ENCODE peak calls at places on chromosomes 7 and 10, in five cellular contexts. One of them, this sample, is unnamed.

GRCh38 chr7:27237735-27238334 is 4.8 kb upstream of the EVX1 start:
- DNase-seq in Panc1: no peak
- DNase-seq in spleen: no peak
- DNase-seq in AG04450: no peak
- DNase-seq in PC-3: peak; percentile 58
- DNase-seq in this sample: peak; percentile 17

GRCh38 chr10:99598781-99599481 is 21.3 kb downstream of the SLC25A28 start:
- DNase-seq in Panc1: no peak
- DNase-seq in AG04450: no peak
- DNase-seq in PC-3: peak; percentile 10
- DNase-seq in spleen: no peak
- DNase-seq in this sample: no peak

GRCh38 chr7:101705327-101705726 is 76.2 kb upstream of the MYL10 start:
- DNase-seq in spleen: no peak
- DNase-seq in AG04450: no peak
- DNase-seq in Panc1: no peak
- DNase-seq in PC-3: peak; percentile 32
- DNase-seq in this sample: no peak

GRCh38 chr10:107169516-107169915 is 5.0 kb upstream of the SORCS1 start:
- DNase-seq in PC-3: peak; percentile 2
- DNase-seq in AG04450: no peak
- DNase-seq in spleen: no peak
- DNase-seq in Panc1: no peak
- DNase-seq in this sample: no peak

GRCh38 chr10:46228076-46229071 is 58.4 kb upstream of the ANTXRL start:
- DNase-seq in Panc1: peak; percentile 36
- DNase-seq in PC-3: peak; percentile 68
- DNase-seq in AG04450: peak; percentile 50
- DNase-seq in spleen: peak; percentile 86
- DNase-seq in this sample: peak; percentile 77

GRCh38 chr7:40437498-40437897 is 302.7 kb downstream of the SUGCT start:
- DNase-seq in Panc1: peak; percentile 20
- DNase-seq in PC-3: peak; percentile 92
- DNase-seq in AG04450: peak; percentile 76
- DNase-seq in spleen: no peak
- DNase-seq in this sample: no peak

GRCh38 chr7:30829476-30829875 is 58.3 kb downstream of the MINDY4 start:
- DNase-seq in PC-3: no peak
- DNase-seq in Panc1: no peak
- DNase-seq in spleen: no peak
- DNase-seq in AG04450: no peak
- DNase-seq in this sample: no peak

GRCh38 chr7:133563196-133563707 is 310.4 kb downstream of the EXOC4 start:
- DNase-seq in spleen: no peak
- DNase-seq in Panc1: no peak
- DNase-seq in PC-3: no peak
- DNase-seq in AG04450: no peak
- DNase-seq in this sample: no peak

GRCh38 chr7:34564091-34564490 is 93.9 kb upstream of the NPSR1 start:
- DNase-seq in PC-3: no peak
- DNase-seq in AG04450: no peak
- DNase-seq in spleen: no peak
- DNase-seq in Panc1: no peak
- DNase-seq in this sample: no peak

GRCh38 chr10:116694253-116694926 is 48.0 kb downstream of the HSPA12A start:
- DNase-seq in Panc1: no peak
- DNase-seq in PC-3: no peak
- DNase-seq in AG04450: no peak
- DNase-seq in spleen: no peak
- DNase-seq in this sample: no peak

GRCh38 chr7:77940647-77941046 is 142.1 kb downstream of the PHTF2 start:
- DNase-seq in AG04450: peak; percentile 6
- DNase-seq in spleen: no peak
- DNase-seq in Panc1: peak; percentile 10
- DNase-seq in PC-3: peak; percentile 45
- DNase-seq in this sample: peak; percentile 34

GRCh38 chr7:139058963-139059362 is 23.1 kb upstream of the ZC3HAV1L start:
- DNase-seq in spleen: no peak
- DNase-seq in AG04450: no peak
- DNase-seq in PC-3: no peak
- DNase-seq in Panc1: no peak
- DNase-seq in this sample: no peak

GRCh38 chr10:131654471-131655087 is 246.2 kb upstream of the PPP2R2D start:
- DNase-seq in PC-3: no peak
- DNase-seq in spleen: peak; percentile 72
- DNase-seq in AG04450: no peak
- DNase-seq in Panc1: no peak
- DNase-seq in this sample: no peak

GRCh38 chr7:151592868-151593486 is 73.3 kb upstream of the RHEB start:
- DNase-seq in PC-3: peak; percentile 94
- DNase-seq in Panc1: peak; percentile 65
- DNase-seq in spleen: no peak
- DNase-seq in AG04450: peak; percentile 73
- DNase-seq in this sample: peak; percentile 90

GRCh38 chr7:150399421-150399820 is 20.3 kb downstream of the ZNF775 start:
- DNase-seq in Panc1: no peak
- DNase-seq in AG04450: no peak
- DNase-seq in PC-3: no peak
- DNase-seq in spleen: no peak
- DNase-seq in this sample: no peak

GRCh38 chr10:124436191-124436638 is 13.6 kb downstream of the NKX1-2 start:
- DNase-seq in AG04450: no peak
- DNase-seq in PC-3: no peak
- DNase-seq in Panc1: no peak
- DNase-seq in spleen: no peak
- DNase-seq in this sample: peak; percentile 52

GRCh38 chr10:21509391-21510217 is 15.9 kb downstream of the SKIDA1 start:
- DNase-seq in AG04450: no peak
- DNase-seq in PC-3: no peak
- DNase-seq in spleen: peak; percentile 70
- DNase-seq in Panc1: no peak
- DNase-seq in this sample: no peak
- H3K27ac ChIP-seq in AG04450: no peak overlapping the region
- H3K27ac ChIP-seq in PC-3: no peak overlapping the region
- H3K27ac ChIP-seq in spleen: no peak overlapping the region
- H3K27ac ChIP-seq in Panc1: peak overlapping the region; percentile 86
- H3K27ac ChIP-seq in this sample: no peak overlapping the region

DNA sequence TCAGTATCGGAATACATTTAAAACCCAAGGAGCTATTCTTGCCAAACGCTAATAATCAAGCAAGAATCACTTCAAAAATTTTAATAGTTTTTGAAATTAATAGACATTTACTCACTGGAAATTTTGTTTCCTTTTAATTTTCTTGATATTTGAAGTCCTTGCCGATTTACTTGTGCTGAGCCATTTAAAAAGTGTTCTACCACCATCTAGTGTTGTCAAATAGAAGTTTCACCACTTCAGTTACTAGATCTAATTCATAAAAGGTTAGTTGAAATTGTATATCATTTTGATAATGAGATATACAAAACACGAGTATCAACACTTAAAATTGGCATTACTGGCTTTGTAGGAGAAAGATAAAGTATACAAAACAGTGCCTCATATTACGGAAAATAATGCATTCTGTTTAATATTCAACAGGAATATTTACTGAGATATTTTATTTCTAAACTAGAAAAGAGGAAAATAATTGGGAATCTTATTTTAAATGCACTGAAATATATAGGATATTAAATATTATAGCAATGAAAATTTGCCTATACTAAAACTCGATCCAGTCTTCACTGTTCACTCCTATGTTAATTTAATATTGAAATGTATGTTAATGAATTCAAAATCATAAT is 664.8 kb upstream of the SEMA3D start:
- DNase-seq in spleen: no peak
- DNase-seq in PC-3: peak; percentile 51
- DNase-seq in AG04450: peak; percentile 29
- DNase-seq in Panc1: no peak
- DNase-seq in this sample: peak; percentile 11
- TF ChIP-seq CTCF in spleen: no peak
- TF ChIP-seq CTCF in PC-3: peak; percentile 66
- TF ChIP-seq CTCF in AG04450: peak; percentile 56
- TF ChIP-seq CTCF in Panc1: peak; percentile 49
- TF ChIP-seq CTCF in this sample: peak; percentile 49

GRCh38 chr7:48084727-48085432 is 4.2 kb upstream of the UPP1 start:
- DNase-seq in spleen: peak; percentile 75
- DNase-seq in PC-3: peak; percentile 98
- DNase-seq in Panc1: peak; percentile 99
- DNase-seq in AG04450: peak; percentile 88
- DNase-seq in this sample: peak; percentile 96

GRCh38 chr7:48085942-48086341 is 3.1 kb upstream of the UPP1 start:
- DNase-seq in spleen: peak; percentile 70
- DNase-seq in PC-3: no peak
- DNase-seq in Panc1: no peak
- DNase-seq in AG04450: no peak
- DNase-seq in this sample: no peak

GRCh38 chr7:48083114-48083830 is 5.8 kb upstream of the UPP1 start:
- DNase-seq in PC-3: peak; percentile 46
- DNase-seq in Panc1: no peak
- DNase-seq in AG04450: peak; percentile 47
- DNase-seq in spleen: no peak
- DNase-seq in this sample: no peak

GRCh38 chr7:48087349-48087748 is 1.7 kb upstream of the UPP1 start:
- DNase-seq in spleen: no peak
- DNase-seq in AG04450: no peak
- DNase-seq in Panc1: no peak
- DNase-seq in PC-3: peak; percentile 26
- DNase-seq in this sample: no peak

DNA sequence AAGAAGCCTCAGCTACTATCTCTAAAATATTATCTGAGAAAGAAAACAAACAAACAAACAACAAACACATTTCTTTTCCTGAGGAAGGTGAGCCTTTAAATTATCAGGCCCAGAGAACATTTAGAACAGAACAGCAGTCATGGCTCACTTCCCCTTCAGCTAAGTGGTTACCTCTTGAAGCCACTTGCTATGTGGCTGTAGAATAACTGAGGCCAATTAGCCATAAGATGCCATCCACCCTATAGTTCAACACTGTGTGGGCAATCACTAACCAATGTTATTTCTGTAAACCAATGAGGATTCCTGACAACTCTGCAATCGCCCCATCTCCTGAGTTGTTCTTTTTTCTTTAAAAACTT is 3.7 kb upstream of the UPP1 start:
- DNase-seq in Panc1: no peak
- DNase-seq in PC-3: no peak
- DNase-seq in AG04450: no peak
- DNase-seq in spleen: no peak
- DNase-seq in this sample: no peak
- H3K27ac ChIP-seq in Panc1: peak overlapping the region; percentile 100
- H3K27ac ChIP-seq in PC-3: peak overlapping the region; percentile 99
- H3K27ac ChIP-seq in AG04450: peak overlapping the region; percentile 73
- H3K27ac ChIP-seq in spleen: peak overlapping the region; percentile 65
- H3K27ac ChIP-seq in this sample: peak overlapping the region; percentile 90

GRCh38 chr7:144513332-144513731 is 109.8 kb upstream of the NOBOX start:
- DNase-seq in AG04450: no peak
- DNase-seq in PC-3: peak; percentile 40
- DNase-seq in spleen: no peak
- DNase-seq in Panc1: peak; percentile 13
- DNase-seq in this sample: peak; percentile 3
- TF ChIP-seq CTCF in AG04450: no peak
- TF ChIP-seq CTCF in PC-3: peak; percentile 58
- TF ChIP-seq CTCF in spleen: no peak
- TF ChIP-seq CTCF in Panc1: no peak
- TF ChIP-seq CTCF in this sample: no peak